ENCODE peak calls at places on chromosomes 6 and 20, in five cellular contexts. S is neural progenitor cell, F is HEK293T, X is cardiac muscle cell, K is Calu3. H is an unnamed sample.

GRCh38 chr6:116327803-116328527 is 42.8 kb upstream of the DSE start:
- DNase-seq in S (no peak), F (peak), X (no peak), K (no peak), H (no peak)

GRCh38 chr20:20518263-20518662 is 150.4 kb downstream of the INSM1 start:
- DNase-seq in S (no peak), F (no peak), X (no peak), K (no peak), H (no peak)

GRCh38 chr6:20559924-20560551 is 25.8 kb downstream of the CDKAL1 start:
- DNase-seq in S (no peak), F (no peak), X (no peak), K (no peak), H (no peak)

GRCh38 chr6:35686441-35686840 is 2.3 kb downstream of the FKBP5 start:
- DNase-seq in S (no peak), F (no peak), X (no peak), K (no peak), H (no peak)

GRCh38 chr6:106254636-106255035 is 70.9 kb downstream of the ATG5 start:
- DNase-seq in S (no peak), F (no peak), X (peak), K (no peak), H (no peak)

GRCh38 chr20:11703119-11703518 is 214.6 kb upstream of the BTBD3 start:
- DNase-seq in S (no peak), F (no peak), X (no peak), K (no peak), H (no peak)

GRCh38 chr6:20168668-20169633 is 43.3 kb downstream of the MBOAT1 start:
- DNase-seq in S (no peak), F (no peak), X (no peak), K (no peak), H (no peak)

GRCh38 chr6:90008189-90008907 is 114.1 kb downstream of the GJA10 start:
- DNase-seq in S (no peak), F (no peak), X (no peak), K (no peak), H (no peak)

GRCh38 chr6:131552572-131552971 is 20.5 kb upstream of the ARG1 start:
- DNase-seq in S (no peak), F (no peak), X (no peak), K (no peak), H (no peak)

GRCh38 chr20:38190166-38190565 is 25.1 kb upstream of the TGM2 start:
- DNase-seq in S (no peak), F (no peak), X (no peak), K (no peak), H (no peak)

GRCh38 chr6:6844451-6844974 is 256.0 kb downstream of the LY86 start:
- DNase-seq in S (no peak), F (no peak), X (no peak), K (no peak), H (no peak)

GRCh38 chr6:44476849-44477248 is 89.3 kb downstream of the CDC5L start:
- DNase-seq in S (no peak), F (no peak), X (no peak), K (no peak), H (no peak)

GRCh38 chr6:149876241-149876933 is 12.2 kb upstream of the LRP11 start:
- DNase-seq in S (no peak), F (no peak), X (no peak), K (no peak), H (no peak)

GRCh38 chr6:143027058-143027457 is 33.6 kb upstream of the AIG1 start:
- DNase-seq in S (peak), F (peak), X (peak), K (peak), H (no peak)

GRCh38 chr6:86859513-86859912 is 77.8 kb upstream of the HTR1E start:
- DNase-seq in S (no peak), F (no peak), X (no peak), K (no peak), H (no peak)

GRCh38 chr6:12262236-12263061 is 27.7 kb upstream of the EDN1 start:
- DNase-seq in S (no peak), F (peak), X (no peak), K (no peak), H (no peak)

GRCh38 chr6:144745434-144745833 is 460.3 kb downstream of the UTRN start:
- DNase-seq in S (no peak), F (no peak), X (no peak), K (no peak), H (no peak)

GRCh38 chr6:82176616-82177015 is 70.9 kb downstream of the IBTK start:
- DNase-seq in S (no peak), F (no peak), X (no peak), K (no peak), H (no peak)

GRCh38 chr6:138456393-138456775 is 42.9 kb downstream of the NHSL1 start:
- DNase-seq in S (no peak), F (no peak), X (no peak), K (no peak), H (no peak)

GRCh38 chr20:44450938-44451450 is 24.7 kb upstream of the TTPAL start:
- DNase-seq in S (no peak), F (no peak), X (no peak), K (no peak), H (no peak)

GRCh38 chr6:48765352-48765961 is 654.5 kb upstream of the PTCHD4 start:
- DNase-seq in S (peak), F (peak), X (peak), K (peak), H (peak)

GRCh38 chr6:7954477-7955200 is 44.1 kb upstream of the TXNDC5 start:
- DNase-seq in S (no peak), F (no peak), X (no peak), K (no peak), H (no peak)

GRCh38 chr6:134081506-134081905 is 29.1 kb upstream of the SLC2A12 start:
- DNase-seq in S (no peak), F (no peak), X (no peak), K (no peak), H (no peak)

GRCh38 chr20:19823971-19824370 is 65.9 kb downstream of the RIN2 start:
- DNase-seq in S (no peak), F (no peak), X (no peak), K (no peak), H (no peak)

GRCh38 chr6:158168054-158168303 is at the start of gene SERAC1:
- DNase-seq in S (no peak), F (peak), X (no peak), K (no peak), H (no peak)

GRCh38 chr20:57711826-57712225 is 2.0 kb upstream of the PMEPA1 start:
- DNase-seq in S (no peak), F (no peak), X (no peak), K (peak), H (no peak)

GRCh38 chr6:158031445-158032353 is 50.0 kb downstream of the SYNJ2 start:
- DNase-seq in S (no peak), F (no peak), X (no peak), K (peak), H (no peak)

GRCh38 chr6:29625337-29625930 is 7.5 kb downstream of the GABBR1 start:
- DNase-seq in S (no peak), F (no peak), X (no peak), K (no peak), H (no peak)

GRCh38 chr6:108968746-108969316 is 120.6 kb downstream of the ARMC2 start:
- DNase-seq in S (no peak), F (no peak), X (no peak), K (no peak), H (no peak)

GRCh38 chr20:40714916-40715315 is 25.9 kb upstream of the MAFB start:
- DNase-seq in S (no peak), F (no peak), X (no peak), K (no peak), H (no peak)

GRCh38 chr20:25056601-25057233 is 1.2 kb downstream of the ACSS1 start:
- DNase-seq in S (no peak), F (no peak), X (no peak), K (no peak), H (no peak)

GRCh38 chr6:127932708-127933107 is 31.9 kb upstream of the THEMIS start:
- DNase-seq in S (no peak), F (no peak), X (no peak), K (no peak), H (no peak)

GRCh38 chr6:9851541-9852380 is 563.1 kb downstream of the TFAP2A start:
- DNase-seq in S (peak), F (peak), X (no peak), K (peak), H (peak)

H was measured in HFF-Myc.